ENCODE peak calls at places on chromosome 7, in five cellular contexts. E is retinal pigment epithelial cell, X is putamen, O is occipital lobe, S is foreskin fibroblast. L is an unnamed sample.

GRCh38 chr7:96484845-96485244 is 162.9 kb upstream of the SLC25A13 start:
- DNase-seq in S (no peak), X (no peak), E (no peak), O (no peak), L (no peak)

GRCh38 chr7:50851451-50851850 is 68.8 kb upstream of the GRB10 start:
- DNase-seq in S (no peak), E (no peak), X (no peak), O (no peak), L (no peak)

GRCh38 chr7:74280985-74281384 is 8.2 kb upstream of the CLIP2 start:
- DNase-seq in X (no peak), O (no peak), E (no peak), S (peak), L (no peak)

GRCh38 chr7:102860351-102860811 is 52.4 kb upstream of the LRRC17 start:
- DNase-seq in S (peak), E (peak), X (no peak), O (no peak), L (no peak)

GRCh38 chr7:155694846-155695245 is 50.4 kb downstream of the RBM33 start:
- DNase-seq in O (no peak), E (no peak), X (no peak), S (no peak), L (no peak)

GRCh38 chr7:40793132-40793531 is 658.3 kb downstream of the SUGCT start:
- DNase-seq in O (no peak), E (no peak), S (peak), X (no peak), L (no peak)

GRCh38 chr7:110157631-110158362 is 933.1 kb upstream of the LRRN3 start:
- DNase-seq in S (no peak), O (no peak), E (no peak), X (no peak), L (no peak)

GRCh38 chr7:145633513-145633912 is 483.1 kb upstream of the CNTNAP2 start:
- DNase-seq in O (no peak), X (no peak), E (no peak), S (no peak), L (no peak)

GRCh38 chr7:1981878-1982230 is 250.9 kb downstream of the MAD1L1 start:
- DNase-seq in S (no peak), E (no peak), O (no peak), X (no peak), L (no peak)

GRCh38 chr7:47453093-47454056 is 128.5 kb downstream of the TNS3 start:
- DNase-seq in E (peak), S (peak), X (no peak), O (no peak), L (no peak)

GRCh38 chr7:137895301-137896201 is 48.8 kb upstream of the DGKI start:
- DNase-seq in E (no peak), S (no peak), O (no peak), X (no peak), L (no peak)

GRCh38 chr7:117011419-117012260 is 58.3 kb downstream of the ST7 start:
- DNase-seq in X (no peak), S (no peak), E (no peak), O (no peak), L (no peak)